ENCODE peak calls at places on chromosome 1, in eight cellular contexts. U is HCEC 1CT, C is AG08395, V is EH, W is NCI-H1694, D is Ammon's horn, N is sciatic nerve, H is MCF 10A. L is an unnamed sample.

GRCh38 chr1:203091761-203092330 is 6.0 kb upstream of the MYOG start:
- DNase-seq in D (no peak), U (no peak), C (no peak), W (no peak), H (no peak), N (no peak), V (no peak), L (no peak)

GRCh38 chr1:157961805-157962762 is 31.4 kb upstream of the KIRREL1 start:
- DNase-seq in C (peak), H (peak), D (no peak), U (peak), N (no peak), V (peak), W (no peak), L (no peak)

GRCh38 chr1:228061411-228062084 is 21.0 kb upstream of the ARF1 start:
- DNase-seq in H (no peak), U (no peak), W (no peak), D (no peak), C (no peak), N (no peak), V (no peak), L (peak)

GRCh38 chr1:93816970-93817738 is 61.9 kb downstream of the DNTTIP2 start:
- DNase-seq in D (peak), H (peak), W (no peak), N (no peak), C (no peak), U (peak), V (peak), L (no peak)

GRCh38 chr1:202107801-202108731 is 14.7 kb upstream of the GPR37L1 start:
- DNase-seq in D (no peak), W (no peak), C (no peak), H (peak), V (no peak), U (no peak), N (no peak), L (no peak)

GRCh38 chr1:51131185-51131584 is 29.2 kb downstream of the C1orf185 start:
- DNase-seq in W (no peak), U (no peak), D (no peak), H (no peak), V (no peak), N (no peak), C (no peak), L (no peak)

GRCh38 chr1:242689378-242689777 is 164.9 kb upstream of the PLD5 start:
- DNase-seq in W (no peak), H (no peak), U (no peak), V (no peak), C (no peak), D (no peak), N (no peak), L (no peak)

GRCh38 chr1:198495635-198496034 is 44.8 kb downstream of the ATP6V1G3 start:
- DNase-seq in N (no peak), U (peak), C (no peak), D (no peak), W (no peak), H (no peak), V (peak), L (no peak)

GRCh38 chr1:2301607-2302291 is 73.6 kb downstream of the SKI start:
- DNase-seq in H (no peak), W (no peak), V (no peak), C (no peak), N (no peak), U (no peak), D (no peak), L (no peak)

GRCh38 chr1:17883136-17883535 is 128.0 kb downstream of the ACTL8 start:
- DNase-seq in C (no peak), U (no peak), H (no peak), V (no peak), N (peak), D (no peak), W (no peak), L (peak)

L was measured in upper lobe of right lung.